ENCODE peak calls at places on chromosomes 3 and 15, in eight cellular contexts. Y is small intestine, C is A549, T is lung, Z is fibroblast of lung, O is NT2/D1, Q is breast epithelium, G is GM23338. L is an unnamed sample.

GRCh38 chr3:135325096-135325495 is 530.0 kb downstream of the EPHB1 start:
- DNase-seq in Y (peak; percentile 8), C (no peak), T (peak; percentile 33), Z (no peak), O (no peak), Q (no peak), G (no peak), L (no peak)

GRCh38 chr3:116579843-116580242 is 129.7 kb upstream of the TUSC7 start:
- DNase-seq in Y (no peak), C (peak; percentile 3), T (no peak), Z (peak; percentile 31), O (peak; percentile 9), Q (no peak), G (peak; percentile 45), L (no peak)

GRCh38 chr15:60374628-60375081 is 23.1 kb downstream of the ANXA2 start:
- DNase-seq in Y (peak; percentile 35), C (peak; percentile 100), T (peak; percentile 62), Z (peak; percentile 97), O (peak; percentile 71), Q (peak; percentile 81), G (peak; percentile 65), L (no peak)

GRCh38 chr15:81400640-81401236 is 26.7 kb upstream of the TMC3 start:
- DNase-seq in Y (peak; percentile 73), C (peak; percentile 61), T (no peak), Z (peak; percentile 76), O (peak; percentile 50), Q (no peak), G (peak; percentile 78), L (no peak)

GRCh38 chr3:46386206-46386605 is 15.5 kb downstream of the CCR5 start:
- DNase-seq in Y (peak; percentile 59), C (peak; percentile 10), T (no peak), Z (no peak), O (no peak), Q (no peak), G (no peak), L (no peak)

GRCh38 chr3:160869825-160870224 is 113.8 kb downstream of the PPM1L start:
- DNase-seq in Y (no peak), C (no peak), T (no peak), Z (no peak), O (no peak), Q (peak; percentile 54), G (no peak), L (no peak)

GRCh38 chr15:65132841-65133549 is 613 bp downstream of the PDCD7 start:
- DNase-seq in Y (peak; percentile 45), C (peak; percentile 55), T (peak; percentile 46), Z (peak; percentile 36), O (peak; percentile 27), Q (no peak), G (peak; percentile 74), L (no peak)

GRCh38 chr3:77687545-77687944 is 647.6 kb downstream of the ROBO2 start:
- DNase-seq in Y (no peak), C (no peak), T (no peak), Z (no peak), O (no peak), Q (no peak), G (no peak), L (no peak)

GRCh38 chr3:193883551-193883950 is 252.4 kb upstream of the HES1 start:
- DNase-seq in Y (peak; percentile 60), C (peak; percentile 58), T (no peak), Z (peak; percentile 48), O (no peak), Q (no peak), G (no peak), L (no peak)

GRCh38 chr3:129512595-129512994 is 15.8 kb upstream of the RHO start:
- DNase-seq in Y (no peak), C (no peak), T (no peak), Z (no peak), O (no peak), Q (peak; percentile 59), G (no peak), L (no peak)

GRCh38 chr3:129793356-129793755 is 100.2 kb downstream of the TMCC1 start:
- DNase-seq in Y (no peak), C (peak; percentile 11), T (no peak), Z (no peak), O (no peak), Q (no peak), G (no peak), L (no peak)

GRCh38 chr3:46960081-46960701 is 16.4 kb downstream of the CCDC12 start:
- DNase-seq in Y (no peak), C (no peak), T (no peak), Z (peak; percentile 26), O (no peak), Q (no peak), G (peak; percentile 39), L (no peak)

GRCh38 chr3:119294889-119295769 is 946 bp downstream of the ARHGAP31 start:
- DNase-seq in Y (peak; percentile 35), C (peak; percentile 28), T (no peak), Z (peak; percentile 35), O (no peak), Q (no peak), G (peak; percentile 74), L (no peak)

GRCh38 chr3:74089854-74090253 is 465.1 kb upstream of the PDZRN3 start:
- DNase-seq in Y (no peak), C (no peak), T (no peak), Z (peak; percentile 70), O (no peak), Q (no peak), G (no peak), L (no peak)

GRCh38 chr3:156892701-156893100 is 66.5 kb downstream of the LEKR1 start:
- DNase-seq in Y (no peak), C (no peak), T (no peak), Z (no peak), O (no peak), Q (no peak), G (no peak), L (no peak)

GRCh38 chr3:14377838-14378169 is 24.6 kb upstream of the SLC6A6 start:
- DNase-seq in Y (peak; percentile 21), C (no peak), T (peak; percentile 57), Z (no peak), O (no peak), Q (no peak), G (no peak), L (no peak)

GRCh38 chr15:92884813-92885461 is 15.2 kb upstream of the CHD2 start:
- DNase-seq in Y (peak; percentile 39), C (peak; percentile 48), T (no peak), Z (peak; percentile 45), O (no peak), Q (no peak), G (no peak), L (no peak)
- H3K4me1 ChIP-seq in Y (peaks cover 3% of the 10 kb centered on the region), C (peaks cover 47% of the 10 kb centered on the region), T (peaks cover 5% of the 10 kb centered on the region), Z (peaks cover 4% of the 10 kb centered on the region), O (no peaks in the 10 kb centered on the region), Q (peaks cover 6% of the 10 kb centered on the region), G (peaks cover 27% of the 10 kb centered on the region), L (peaks cover 57% of the 10 kb centered on the region)

DNA sequence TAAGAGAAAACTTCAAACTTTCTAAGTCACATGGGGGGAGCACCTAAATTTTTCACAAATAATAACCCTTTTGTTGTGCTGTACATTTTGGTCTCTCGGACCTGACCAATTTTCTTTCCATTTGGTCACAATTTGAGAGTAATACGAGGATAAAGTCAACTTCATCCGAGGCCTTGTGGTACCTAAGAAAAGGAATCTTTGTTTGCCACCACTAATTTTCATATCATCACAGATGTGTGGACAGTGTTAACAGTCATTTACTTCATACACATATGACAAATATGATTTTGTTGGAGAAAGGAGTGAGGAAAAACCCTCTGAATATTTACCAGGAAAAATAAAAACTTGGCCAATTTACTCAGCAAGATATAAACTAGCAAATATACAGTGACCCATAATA is 40.8 kb downstream of the VGLL4 start:
- DNase-seq in Y (no peak), C (no peak), T (no peak), Z (no peak), O (no peak), Q (no peak), G (no peak), L (no peak)
- H3K4me1 ChIP-seq in Y (no peaks in the 10 kb centered on the region), C (peaks cover 46% of the 10 kb centered on the region), T (peaks cover 30% of the 10 kb centered on the region), Z (peaks cover 37% of the 10 kb centered on the region), O (peaks cover 15% of the 10 kb centered on the region), Q (peaks cover 10% of the 10 kb centered on the region), G (peaks cover 51% of the 10 kb centered on the region), L (peaks cover 63% of the 10 kb centered on the region)

GRCh38 chr3:23217872-23218554 is 14.9 kb downstream of the UBE2E2 start:
- DNase-seq in Y (no peak), C (no peak), T (no peak), Z (peak; percentile 37), O (no peak), Q (no peak), G (no peak), L (no peak)
- H3K4me1 ChIP-seq in Y (no peaks in the 10 kb centered on the region), C (peaks cover 24% of the 10 kb centered on the region), T (peaks cover 19% of the 10 kb centered on the region), Z (peaks cover 4% of the 10 kb centered on the region), O (no peaks in the 10 kb centered on the region), Q (no peaks in the 10 kb centered on the region), G (peaks cover 3% of the 10 kb centered on the region), L (no peaks in the 10 kb centered on the region)

GRCh38 chr3:122231781-122232180 is 48.3 kb downstream of the CASR start:
- DNase-seq in Y (no peak), C (no peak), T (no peak), Z (no peak), O (no peak), Q (no peak), G (no peak), L (no peak)

GRCh38 chr3:122230174-122230573 is 46.7 kb downstream of the CASR start:
- DNase-seq in Y (no peak), C (no peak), T (no peak), Z (no peak), O (no peak), Q (no peak), G (no peak), L (no peak)

GRCh38 chr3:122232485-122232884 is 49.0 kb downstream of the CASR start:
- DNase-seq in Y (no peak), C (no peak), T (no peak), Z (no peak), O (no peak), Q (no peak), G (no peak), L (no peak)

GRCh38 chr3:122227036-122227781 is 43.7 kb downstream of the CASR start:
- DNase-seq in Y (no peak), C (no peak), T (no peak), Z (no peak), O (no peak), Q (no peak), G (no peak), L (no peak)
- H3K4me1 ChIP-seq in Y (no peaks in the 10 kb centered on the region), C (no peaks in the 10 kb centered on the region), T (no peaks in the 10 kb centered on the region), Z (no peaks in the 10 kb centered on the region), O (no peaks in the 10 kb centered on the region), Q (no peaks in the 10 kb centered on the region), G (no peaks in the 10 kb centered on the region), L (no peaks in the 10 kb centered on the region)

GRCh38 chr15:75367406-75367912 is 948 bp downstream of the MAN2C1 start:
- DNase-seq in Y (no peak), C (no peak), T (no peak), Z (no peak), O (no peak), Q (no peak), G (no peak), L (no peak)
- H3K4me1 ChIP-seq in Y (no peaks in the 10 kb centered on the region), C (peaks cover 21% of the 10 kb centered on the region), T (peaks cover 7% of the 10 kb centered on the region), Z (peaks cover 9% of the 10 kb centered on the region), O (peaks cover 9% of the 10 kb centered on the region), Q (peaks cover 6% of the 10 kb centered on the region), G (peaks cover 13% of the 10 kb centered on the region), L (peaks cover 26% of the 10 kb centered on the region)